ENCODE peak calls at places on chromosomes 7 and 10, in four cellular contexts. Y is effector memory CD4-positive, alpha-beta T cell; R is upper lobe of left lung; J is mesendoderm. W is an unnamed sample.
A peak's percentile ranks its signal among the peaks of the same experiment; 100 is the strongest.

GRCh38 chr10:57222129-57222528 is 861.1 kb upstream of the ZWINT start:
- DNase-seq in R (no peak), Y (no peak), J (no peak), W (no peak)

GRCh38 chr7:2017483-2017891 is 215.3 kb downstream of the MAD1L1 start:
- DNase-seq in Y (no peak), R (peak; percentile 6), J (no peak), W (no peak)

GRCh38 chr7:47979145-47979831 is at the start of gene HUS1:
- DNase-seq in J (peak; percentile 98), R (peak; percentile 95), Y (peak; percentile 82), W (peak; percentile 80)

GRCh38 chr10:68276224-68276623 is 44.3 kb upstream of the ATOH7 start:
- DNase-seq in J (no peak), R (no peak), Y (no peak), W (no peak)

GRCh38 chr10:60372436-60372835 is 17.2 kb downstream of the ANK3 start:
- DNase-seq in R (no peak), Y (no peak), J (no peak), W (no peak)

GRCh38 chr7:138538518-138538917 is 78.5 kb downstream of the TRIM24 start:
- DNase-seq in R (no peak), J (no peak), Y (no peak), W (no peak)

GRCh38 chr10:33032354-33033254 is 74.6 kb upstream of the ITGB1 start:
- DNase-seq in Y (no peak), J (no peak), R (no peak), W (no peak)

GRCh38 chr10:89355373-89355772 is 22.5 kb upstream of the IFIT1B start:
- DNase-seq in Y (no peak), J (no peak), R (no peak), W (no peak)

GRCh38 chr7:22238354-22239311 is 118.3 kb downstream of the RAPGEF5 start:
- DNase-seq in Y (no peak), R (no peak), J (no peak), W (no peak)

GRCh38 chr10:96850113-96850512 is 18.0 kb downstream of the LCOR start:
- DNase-seq in R (no peak), J (no peak), Y (no peak), W (no peak)
- H3K4me3 ChIP-seq in R (no peak overlapping the region), J (no peak overlapping the region), Y (no peak overlapping the region), W (no peak overlapping the region)

GRCh38 chr10:12961416-12961815 is 40.1 kb downstream of the CCDC3 start:
- DNase-seq in R (no peak), Y (no peak), J (no peak), W (no peak)

GRCh38 chr10:12958546-12959110 is 42.9 kb downstream of the CCDC3 start:
- DNase-seq in J (no peak), R (no peak), Y (no peak), W (no peak)

GRCh38 chr10:12960939-12961338 is 40.6 kb downstream of the CCDC3 start:
- DNase-seq in R (no peak), J (no peak), Y (no peak), W (no peak)

GRCh38 chr10:12957081-12957480 is 44.4 kb downstream of the CCDC3 start:
- DNase-seq in J (no peak), R (no peak), Y (no peak), W (no peak)

DNA sequence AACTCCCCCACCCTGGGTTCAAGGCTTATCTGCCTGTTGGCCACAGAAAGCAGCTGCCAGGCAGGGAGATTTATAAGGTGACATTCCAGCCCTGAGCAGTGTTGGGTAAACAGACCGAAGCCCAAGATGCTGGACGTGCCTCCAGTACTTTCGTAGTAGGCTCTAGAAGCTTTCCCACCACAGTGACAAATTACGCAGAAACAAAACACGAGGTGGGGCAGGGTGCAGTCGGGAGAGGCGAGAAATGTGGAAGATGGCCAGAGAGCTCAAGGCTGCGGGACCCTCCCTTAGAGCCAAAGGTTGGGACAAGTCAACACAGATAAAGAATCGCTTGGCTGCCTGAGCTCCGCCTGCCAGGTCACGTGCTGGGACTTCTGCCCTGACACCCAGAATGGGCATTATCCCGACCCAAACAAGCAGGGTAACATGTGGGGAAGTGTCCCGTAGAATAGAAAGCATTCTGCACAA is 41.0 kb downstream of the CCDC3 start:
- DNase-seq in J (no peak), Y (no peak), R (no peak), W (no peak)
- H3K27ac ChIP-seq in J (no peak overlapping the region), Y (no peak overlapping the region), R (peak overlapping the region; percentile 49), W (peak overlapping the region; percentile 83)

GRCh38 chr10:96236090-96236478 is 35.3 kb downstream of the BLNK start:
- DNase-seq in J (no peak), Y (no peak), R (no peak), W (no peak)

GRCh38 chr10:96235326-96236089 is 35.9 kb downstream of the BLNK start:
- DNase-seq in J (no peak), Y (no peak), R (no peak), W (no peak)

GRCh38 chr10:96242822-96243221 is 28.5 kb downstream of the BLNK start:
- DNase-seq in Y (no peak), J (no peak), R (no peak), W (no peak)

GRCh38 chr10:96236876-96237275 is 34.5 kb downstream of the BLNK start:
- DNase-seq in R (no peak), Y (no peak), J (no peak), W (no peak)

DNA sequence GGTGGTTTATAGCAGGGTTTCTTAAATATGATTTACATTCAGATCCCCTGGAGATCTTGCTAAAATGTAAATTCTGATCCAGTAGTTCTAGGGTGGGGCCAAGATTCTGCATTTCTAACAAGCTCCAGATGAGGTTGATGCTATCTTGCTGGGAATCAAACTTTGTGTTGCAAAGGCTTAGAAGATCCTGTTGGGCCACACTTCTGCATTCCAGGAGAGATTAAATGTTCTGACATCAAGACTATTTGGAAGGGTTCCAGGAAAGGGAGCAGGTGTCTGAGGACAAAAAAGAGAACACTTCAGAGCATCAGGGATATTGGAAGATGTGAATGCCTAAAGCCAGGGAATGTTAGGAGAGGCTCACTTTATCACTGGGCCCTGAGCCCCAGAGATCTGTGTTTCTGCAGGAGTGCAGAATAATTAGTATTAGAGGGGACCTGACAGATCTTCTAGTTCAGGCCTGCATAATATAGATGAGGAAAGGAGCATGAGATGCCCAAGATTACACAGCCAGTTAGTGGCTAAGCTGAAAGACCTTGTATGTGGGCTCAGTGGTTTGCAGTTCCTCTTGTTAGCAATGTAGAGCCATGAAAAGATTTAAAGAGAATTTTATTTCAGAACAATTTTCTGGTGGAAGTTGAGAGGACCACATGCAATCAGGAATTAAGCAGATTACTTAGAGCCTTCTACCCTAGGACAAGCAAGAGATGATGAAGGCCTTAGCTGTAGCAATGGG is 32.3 kb downstream of the BLNK start:
- DNase-seq in R (no peak), Y (no peak), J (no peak), W (no peak)
- H3K4me1 ChIP-seq in R (no peaks in the 10 kb centered on the region), Y (no peaks in the 10 kb centered on the region), J (no peaks in the 10 kb centered on the region), W (peaks cover 4% of the 10 kb centered on the region)

GRCh38 chr10:2913531-2913930 is 153.8 kb upstream of the PFKP start:
- DNase-seq in Y (no peak), J (no peak), R (no peak), W (no peak)

GRCh38 chr10:2914741-2915140 is 152.6 kb upstream of the PFKP start:
- DNase-seq in Y (no peak), J (no peak), R (no peak), W (no peak)

GRCh38 chr10:2909921-2910320 is 157.4 kb upstream of the PFKP start:
- DNase-seq in Y (no peak), R (no peak), J (no peak), W (no peak)

GRCh38 chr10:2908851-2909630 is 158.3 kb upstream of the PFKP start:
- DNase-seq in Y (no peak), J (no peak), R (no peak), W (no peak)
- H3K4me3 ChIP-seq in Y (no peak overlapping the region), J (no peak overlapping the region), R (no peak overlapping the region), W (no peak overlapping the region)

GRCh38 chr10:97771055-97771811 is 566 bp downstream of the SFRP5 start:
- DNase-seq in R (no peak), Y (no peak), J (peak; percentile 72), W (no peak)

GRCh38 chr10:97770265-97770664 is 1.5 kb downstream of the SFRP5 start:
- DNase-seq in J (no peak), Y (no peak), R (no peak), W (no peak)

GRCh38 chr10:97771913-97772823 is at the start of gene SFRP5:
- DNase-seq in R (no peak), Y (no peak), J (no peak), W (no peak)

GRCh38 chr10:97774811-97775294 is 3.1 kb upstream of the SFRP5 start:
- DNase-seq in Y (no peak), R (peak; percentile 54), J (no peak), W (no peak)

DNA sequence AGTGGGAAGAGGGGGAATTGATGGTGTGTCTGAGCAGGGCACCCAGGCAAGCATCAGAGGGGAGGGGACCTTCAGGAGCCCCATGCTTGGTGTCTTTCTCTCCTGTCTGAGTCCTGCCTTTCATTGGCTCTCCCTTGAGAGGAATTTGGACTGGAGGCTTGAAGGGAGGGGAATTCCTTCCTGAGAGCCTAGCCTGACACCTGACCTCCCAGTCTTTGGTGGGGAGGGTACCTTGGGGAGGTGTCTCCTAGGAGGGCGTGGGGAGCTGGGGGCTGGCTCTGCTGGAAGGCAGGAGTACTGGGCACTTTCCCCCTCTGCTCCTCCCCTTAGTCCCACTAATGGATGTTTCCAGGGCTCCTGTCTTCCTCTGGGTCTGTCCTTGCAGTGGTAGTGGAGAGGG is 1.3 kb upstream of the SFRP5 start:
- DNase-seq in Y (no peak), R (no peak), J (peak; percentile 28), W (no peak)
- H3K27ac ChIP-seq in Y (no peak overlapping the region), R (no peak overlapping the region), J (no peak overlapping the region), W (no peak overlapping the region)

GRCh38 chr7:135382162-135382561 is 127.7 kb downstream of the CNOT4 start:
- DNase-seq in Y (no peak), R (no peak), J (no peak), W (no peak)
- H3K4me1 ChIP-seq in Y (no peaks in the 10 kb centered on the region), R (no peaks in the 10 kb centered on the region), J (peaks cover 5% of the 10 kb centered on the region), W (no peaks in the 10 kb centered on the region)

GRCh38 chr7:112081778-112082177 is 124.4 kb downstream of the DOCK4 start:
- DNase-seq in J (no peak), Y (no peak), R (peak; percentile 75), W (no peak)

GRCh38 chr7:112080441-112080840 is 125.8 kb downstream of the DOCK4 start:
- DNase-seq in Y (no peak), R (peak; percentile 54), J (peak; percentile 37), W (no peak)

GRCh38 chr7:112079122-112079521 is 127.1 kb downstream of the DOCK4 start:
- DNase-seq in Y (no peak), J (no peak), R (no peak), W (no peak)

GRCh38 chr7:112079671-112080070 is 126.5 kb downstream of the DOCK4 start:
- DNase-seq in J (no peak), Y (no peak), R (no peak), W (no peak)

GRCh38 chr7:112080974-112081373 is 125.2 kb downstream of the DOCK4 start:
- DNase-seq in Y (no peak), R (peak; percentile 63), J (peak; percentile 70), W (no peak)
- H3K4me3 ChIP-seq in Y (no peak overlapping the region), R (peak overlapping the region; percentile 13), J (no peak overlapping the region), W (no peak overlapping the region)